ENCODE peak calls at places on chromosome 12, in five cellular contexts. Z, A, G, N and M are unnamed samples.

GRCh38 chr12:104682790-104683279 is 226.1 kb downstream of the CHST11 start:
- DNase-seq in N (no peak), A (no peak), Z (no peak), G (no peak), M (no peak)

GRCh38 chr12:120697344-120697743 is 10.4 kb downstream of the MLEC start:
- DNase-seq in Z (no peak), A (no peak), G (no peak), N (no peak), M (no peak)

GRCh38 chr12:52121848-52122838 is 42.6 kb downstream of the SMIM41 start:
- DNase-seq in G (peak; percentile 81), A (peak; percentile 75), Z (peak; percentile 63), N (no peak), M (peak; percentile 66)

GRCh38 chr12:176321-177181 is 37.4 kb downstream of the SLC6A12 start:
- DNase-seq in A (peak; percentile 89), G (peak; percentile 49), N (no peak), Z (peak; percentile 36), M (peak; percentile 28)

GRCh38 chr12:104599985-104600712 is 143.4 kb downstream of the CHST11 start:
- DNase-seq in A (no peak), N (no peak), G (no peak), Z (no peak), M (no peak)

GRCh38 chr12:96720363-96720705 is 186.7 kb upstream of the NEDD1 start:
- DNase-seq in G (no peak), A (peak; percentile 52), Z (no peak), N (no peak), M (peak; percentile 10)

GRCh38 chr12:82461851-82462250 is 103.5 kb downstream of the METTL25 start:
- DNase-seq in A (no peak), N (no peak), Z (peak; percentile 11), G (no peak), M (peak; percentile 19)

GRCh38 chr12:42326466-42327226 is 679 bp downstream of the PPHLN1 start:
- DNase-seq in G (peak; percentile 12), Z (peak; percentile 27), A (no peak), N (no peak), M (peak; percentile 33)

GRCh38 chr12:133236144-133236543 is 467 bp upstream of the ANHX start:
- DNase-seq in G (no peak), N (no peak), Z (no peak), A (no peak), M (no peak)

GRCh38 chr12:2163172-2163927 is 110.6 kb downstream of the CACNA1C start:
- DNase-seq in Z (peak; percentile 96), G (peak; percentile 51), A (peak; percentile 65), N (peak; percentile 95), M (peak; percentile 98)
- TF ChIP-seq CTCF in Z (no peak), G (peak; percentile 10), A (no peak), N (no peak), M (no peak)

GRCh38 chr12:70150230-70150629 is 93.0 kb upstream of the CNOT2 start:
- DNase-seq in G (no peak), A (no peak), Z (no peak), N (no peak), M (no peak)
- H3K4me3 ChIP-seq in G (no peak overlapping the region), A (no peak overlapping the region), Z (no peak overlapping the region), N (no peak overlapping the region), M (no peak overlapping the region)

GRCh38 chr12:123721245-123721644 is 9.1 kb downstream of the ATP6V0A2 start:
- DNase-seq in A (no peak), G (no peak), Z (no peak), N (no peak), M (no peak)

GRCh38 chr12:123726962-123727361 is 14.8 kb downstream of the ATP6V0A2 start:
- DNase-seq in N (no peak), G (no peak), A (no peak), Z (no peak), M (no peak)

GRCh38 chr12:123723011-123723410 is 10.9 kb downstream of the ATP6V0A2 start:
- DNase-seq in N (no peak), A (no peak), Z (no peak), G (no peak), M (no peak)

GRCh38 chr12:123726244-123726643 is 14.1 kb downstream of the ATP6V0A2 start:
- DNase-seq in N (no peak), A (no peak), Z (no peak), G (no peak), M (no peak)

GRCh38 chr12:123723765-123724164 is 11.6 kb downstream of the ATP6V0A2 start:
- DNase-seq in Z (no peak), G (no peak), N (no peak), A (no peak), M (no peak)
- TF ChIP-seq CTCF in Z (no peak), G (no peak), N (no peak), A (no peak), M (no peak)

GRCh38 chr12:115506822-115507629 is 770.5 kb downstream of the MED13L start:
- DNase-seq in G (no peak), A (no peak), Z (no peak), N (no peak), M (no peak)
- H3K4me3 ChIP-seq in G (no peak overlapping the region), A (no peak overlapping the region), Z (no peak overlapping the region), N (no peak overlapping the region), M (no peak overlapping the region)

GRCh38 chr12:47907851-47908454 is 3.2 kb upstream of the VDR start:
- DNase-seq in Z (no peak), A (no peak), G (no peak), N (no peak), M (no peak)

GRCh38 chr12:47903927-47904646 is 707 bp downstream of the VDR start:
- DNase-seq in G (no peak), Z (peak; percentile 73), N (no peak), A (no peak), M (peak; percentile 77)

GRCh38 chr12:47903151-47903611 is 1.6 kb downstream of the VDR start:
- DNase-seq in Z (peak; percentile 57), N (no peak), A (no peak), G (peak; percentile 58), M (peak; percentile 70)

GRCh38 chr12:47904647-47905312 is at the start of gene VDR:
- DNase-seq in Z (peak; percentile 67), G (peak; percentile 79), N (peak; percentile 96), A (peak; percentile 82), M (peak; percentile 75)

DNA sequence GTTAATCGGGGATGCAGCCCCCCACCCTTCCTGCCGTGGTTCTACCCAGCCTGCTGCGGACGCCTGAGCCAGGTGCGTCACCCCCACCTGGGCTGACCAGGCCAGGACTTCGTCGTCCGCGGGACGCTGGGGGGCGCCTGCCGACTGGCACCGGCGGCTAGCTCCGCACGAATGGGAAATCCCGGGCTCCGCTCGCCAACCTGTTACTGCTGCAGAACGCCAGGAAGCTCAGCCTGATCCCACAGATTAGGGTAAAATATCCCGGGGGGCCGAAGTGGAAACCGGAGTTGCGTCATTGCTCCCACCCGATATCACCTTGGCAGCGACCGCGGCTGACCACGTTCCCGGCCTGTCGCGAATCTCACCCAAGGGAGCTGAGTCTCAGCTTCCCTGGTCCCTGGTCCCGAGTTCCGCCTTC is 528 bp upstream of the VDR start:
- DNase-seq in N (no peak), Z (no peak), G (peak; percentile 60), A (no peak), M (no peak)
- TF ChIP-seq CTCF in N (peak; percentile 31), Z (no peak), G (peak; percentile 50), A (peak; percentile 27), M (peak; percentile 26)

GRCh38 chr12:79569679-79570078 is 121.1 kb downstream of the PAWR start:
- DNase-seq in G (no peak), A (no peak), N (no peak), Z (no peak), M (no peak)

DNA sequence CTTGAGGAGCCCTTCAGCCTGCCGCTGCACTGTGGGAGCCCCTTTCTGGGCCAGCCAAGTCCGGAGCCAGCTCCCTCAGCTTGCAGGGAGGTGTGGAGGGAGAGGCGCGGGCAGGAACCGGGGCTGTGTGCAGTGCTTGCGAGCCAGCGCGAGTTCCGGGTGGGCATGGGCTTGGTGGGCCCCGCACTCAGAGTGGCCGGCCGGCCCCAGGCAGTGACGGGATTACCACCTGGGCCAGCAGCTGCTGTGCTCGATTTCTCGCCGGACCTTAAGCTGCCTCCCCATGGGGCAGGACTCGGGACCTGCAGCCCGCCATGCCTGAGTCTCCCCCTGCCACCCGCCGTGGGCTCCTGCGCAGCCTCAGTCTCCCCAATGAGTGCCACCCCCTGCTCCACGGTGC is 116.9 kb downstream of the PAWR start:
- DNase-seq in N (no peak), Z (no peak), A (no peak), G (no peak), M (no peak)
- H3K4me3 ChIP-seq in N (no peak overlapping the region), Z (no peak overlapping the region), A (no peak overlapping the region), G (no peak overlapping the region), M (no peak overlapping the region)